ENCODE peak calls at places on chromosomes 5 and 9, in nine cellular contexts. K is CD4-positive, CD25-positive, alpha-beta regulatory T cell; X is uterus; Y is pancreas; P is CD4-positive, alpha-beta memory T cell; N is ascending aorta; F is OCI-LY7; H is naive thymus-derived CD4-positive, alpha-beta T cell; W is astrocyte. D is an unnamed sample.

GRCh38 chr5:111225926-111226325 is 1.7 kb downstream of the CAMK4 start:
- DNase-seq in K (no peak), X (no peak), Y (no peak), P (peak; percentile 58), N (no peak), F (peak; percentile 40), H (peak; percentile 57), W (no peak), D (no peak)

GRCh38 chr9:98971168-98971914 is 27.6 kb downstream of the COL15A1 start:
- DNase-seq in K (no peak), X (peak; percentile 56), Y (no peak), P (no peak), N (no peak), F (no peak), H (no peak), W (peak; percentile 66), D (no peak)

GRCh38 chr9:109087795-109088194 is 32.0 kb downstream of the TMEM245 start:
- DNase-seq in K (no peak), X (no peak), Y (no peak), P (no peak), N (no peak), F (no peak), H (no peak), W (no peak), D (no peak)

GRCh38 chr5:128844354-128844923 is 120.8 kb upstream of the SLC27A6 start:
- DNase-seq in K (no peak), X (no peak), Y (no peak), P (no peak), N (no peak), F (no peak), H (no peak), W (peak; percentile 8), D (no peak)

GRCh38 chr5:156513123-156513814 is 186.3 kb downstream of the SGCD start:
- DNase-seq in K (no peak), X (no peak), Y (no peak), P (no peak), N (no peak), F (no peak), H (no peak), W (no peak), D (no peak)

GRCh38 chr5:76326559-76327351 is 76.3 kb upstream of the IQGAP2 start:
- DNase-seq in K (no peak), X (no peak), Y (no peak), P (no peak), N (no peak), F (no peak), H (no peak), W (no peak), D (no peak)

GRCh38 chr5:150138551-150139265 is 16.9 kb downstream of the PDGFRB start:
- DNase-seq in K (no peak), X (peak; percentile 72), Y (no peak), P (no peak), N (no peak), F (no peak), H (no peak), W (peak; percentile 94), D (peak; percentile 41)

GRCh38 chr5:17238521-17239041 is 21.1 kb downstream of the BASP1 start:
- DNase-seq in K (no peak), X (no peak), Y (no peak), P (no peak), N (no peak), F (no peak), H (no peak), W (peak; percentile 83), D (no peak)

GRCh38 chr9:16262467-16263261 is 607.8 kb downstream of the BNC2 start:
- DNase-seq in K (no peak), X (no peak), Y (no peak), P (no peak), N (no peak), F (no peak), H (no peak), W (no peak), D (no peak)

GRCh38 chr9:117073539-117074336 is 341.1 kb downstream of the ASTN2 start:
- DNase-seq in K (no peak), X (no peak), Y (peak; percentile 7), P (no peak), N (no peak), F (peak; percentile 1), H (no peak), W (no peak), D (no peak)

GRCh38 chr9:130368631-130369103 is 76.1 kb upstream of the ASS1 start:
- DNase-seq in K (no peak), X (no peak), Y (no peak), P (no peak), N (no peak), F (peak; percentile 8), H (no peak), W (peak; percentile 9), D (no peak)

GRCh38 chr5:157599565-157599964 is 24.0 kb upstream of the ADAM19 start:
- DNase-seq in K (no peak), X (no peak), Y (no peak), P (no peak), N (no peak), F (no peak), H (no peak), W (no peak), D (no peak)
- H3K4me1 ChIP-seq in K (peaks cover 62% of the 10 kb centered on the region), X (no peaks in the 10 kb centered on the region), Y (no peaks in the 10 kb centered on the region), P (peaks cover 90% of the 10 kb centered on the region), N (no peaks in the 10 kb centered on the region), F (peaks cover 97% of the 10 kb centered on the region), H (peaks cover 23% of the 10 kb centered on the region), W (peaks cover 23% of the 10 kb centered on the region), D (peaks cover 1% of the 10 kb centered on the region)

GRCh38 chr5:119362714-119363113 is 6.9 kb downstream of the TNFAIP8 start:
- DNase-seq in K (no peak), X (no peak), Y (no peak), P (no peak), N (no peak), F (no peak), H (no peak), W (no peak), D (no peak)

GRCh38 chr5:119359737-119360413 is 4.1 kb downstream of the TNFAIP8 start:
- DNase-seq in K (no peak), X (no peak), Y (no peak), P (no peak), N (no peak), F (no peak), H (no peak), W (no peak), D (no peak)

GRCh38 chr5:119363271-119363670 is 7.5 kb downstream of the TNFAIP8 start:
- DNase-seq in K (no peak), X (no peak), Y (no peak), P (no peak), N (no peak), F (no peak), H (no peak), W (no peak), D (no peak)

GRCh38 chr5:119360905-119361605 is 5.2 kb downstream of the TNFAIP8 start:
- DNase-seq in K (no peak), X (no peak), Y (no peak), P (no peak), N (no peak), F (no peak), H (no peak), W (peak; percentile 78), D (no peak)

GRCh38 chr5:119361723-119362122 is 5.9 kb downstream of the TNFAIP8 start:
- DNase-seq in K (no peak), X (no peak), Y (no peak), P (no peak), N (no peak), F (no peak), H (no peak), W (no peak), D (no peak)
- H3K4me1 ChIP-seq in K (peaks cover 98% of the 10 kb centered on the region), X (no peaks in the 10 kb centered on the region), Y (no peaks in the 10 kb centered on the region), P (peaks cover 98% of the 10 kb centered on the region), N (peaks cover 24% of the 10 kb centered on the region), F (peaks cover 67% of the 10 kb centered on the region), H (peaks cover 89% of the 10 kb centered on the region), W (peaks cover 18% of the 10 kb centered on the region), D (peaks cover 9% of the 10 kb centered on the region)

DNA sequence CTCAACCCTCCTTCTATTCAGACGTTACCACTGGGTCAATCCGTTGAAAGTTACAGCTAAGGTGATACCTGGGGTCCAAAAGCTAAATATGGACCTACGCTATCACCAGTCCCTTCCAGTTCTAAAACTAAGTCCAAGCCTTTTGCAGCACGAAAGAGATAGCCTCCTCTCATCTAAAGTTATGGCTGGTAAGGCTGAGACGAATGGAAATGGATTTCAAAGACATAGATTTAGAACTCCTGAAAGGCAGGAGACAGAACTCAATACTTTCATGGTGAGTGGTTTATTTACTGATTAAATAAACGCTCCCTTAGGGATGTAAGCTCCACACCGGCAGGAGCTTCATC is 751 bp upstream of the RIC1 start:
- DNase-seq in K (no peak), X (no peak), Y (no peak), P (no peak), N (no peak), F (no peak), H (no peak), W (no peak), D (no peak)
- H3K4me1 ChIP-seq in K (peaks cover 73% of the 10 kb centered on the region), X (no peaks in the 10 kb centered on the region), Y (peaks cover 13% of the 10 kb centered on the region), P (peaks cover 78% of the 10 kb centered on the region), N (peaks cover 45% of the 10 kb centered on the region), F (peaks cover 58% of the 10 kb centered on the region), H (peaks cover 54% of the 10 kb centered on the region), W (peaks cover 18% of the 10 kb centered on the region), D (no peaks in the 10 kb centered on the region)

GRCh38 chr5:33980030-33980429 is 4.5 kb downstream of the SLC45A2 start:
- DNase-seq in K (no peak), X (no peak), Y (no peak), P (no peak), N (no peak), F (no peak), H (no peak), W (no peak), D (no peak)

GRCh38 chr5:33984671-33985124 is at the start of gene SLC45A2:
- DNase-seq in K (no peak), X (no peak), Y (no peak), P (no peak), N (no peak), F (no peak), H (no peak), W (peak; percentile 40), D (no peak)

GRCh38 chr5:33984178-33984577 is 315 bp downstream of the SLC45A2 start:
- DNase-seq in K (no peak), X (no peak), Y (no peak), P (no peak), N (no peak), F (no peak), H (no peak), W (no peak), D (no peak)

GRCh38 chr5:33978307-33978706 is 6.2 kb downstream of the SLC45A2 start:
- DNase-seq in K (no peak), X (no peak), Y (no peak), P (no peak), N (no peak), F (no peak), H (no peak), W (no peak), D (no peak)

DNA sequence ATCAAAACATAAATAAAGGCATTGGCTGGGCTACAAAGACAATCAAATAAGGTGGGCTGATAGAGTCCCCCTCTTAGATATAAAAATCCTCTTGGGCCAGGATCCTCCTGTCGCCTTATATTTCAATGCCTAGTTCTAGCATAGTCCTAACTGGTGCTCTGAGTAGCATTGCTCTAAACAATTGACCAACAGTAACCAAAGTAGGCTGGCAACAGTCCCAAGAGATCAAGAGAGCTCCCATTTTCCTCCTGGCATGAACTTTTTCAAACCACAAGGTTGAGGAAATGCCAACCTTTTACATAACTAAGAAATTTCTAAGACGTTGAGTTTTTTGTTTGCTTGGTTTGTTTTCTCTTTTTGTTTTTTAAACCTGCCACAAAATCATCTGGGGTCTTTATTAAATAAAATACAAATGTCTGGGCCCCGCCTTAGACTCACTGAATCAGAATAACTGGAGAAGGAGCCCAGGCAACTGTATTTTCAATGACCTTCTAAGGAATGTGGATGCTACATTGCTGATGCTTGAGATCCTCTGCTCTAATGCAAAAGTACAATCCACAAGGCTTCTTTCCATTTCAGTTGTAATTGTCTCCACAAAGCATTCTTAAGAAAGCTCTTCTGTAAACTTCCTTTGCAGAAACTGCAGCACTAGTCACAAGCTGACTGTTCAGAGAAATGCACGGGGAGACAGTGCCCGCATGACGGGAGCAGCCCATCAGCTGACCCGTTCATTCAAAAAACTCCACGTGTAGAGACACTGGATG is 2.9 kb downstream of the SLC45A2 start:
- DNase-seq in K (no peak), X (no peak), Y (no peak), P (no peak), N (no peak), F (no peak), H (no peak), W (peak; percentile 24), D (no peak)
- H3K4me1 ChIP-seq in K (no peaks in the 10 kb centered on the region), X (no peaks in the 10 kb centered on the region), Y (no peaks in the 10 kb centered on the region), P (no peaks in the 10 kb centered on the region), N (no peaks in the 10 kb centered on the region), F (no peaks in the 10 kb centered on the region), H (no peaks in the 10 kb centered on the region), W (no peaks in the 10 kb centered on the region), D (peaks cover 7% of the 10 kb centered on the region)

D was measured in lung.